ENCODE peak calls at places on chromosomes 4 and X, in four cellular contexts. E is K562, V is A549, S is HepG2. G is an unnamed sample.

GRCh38 chr4:133585323-133585722 is 436.2 kb downstream of the PCDH10 start:
- DNase-seq in V (no peak), S (no peak), E (no peak), G (no peak)

GRCh38 chr4:150217192-150217591 is 138.9 kb downstream of the DCLK2 start:
- DNase-seq in S (peak), E (no peak), V (no peak), G (no peak)

GRCh38 chr4:145097331-145097820 is 620 bp downstream of the ANAPC10 start:
- DNase-seq in E (no peak), S (no peak), V (no peak), G (no peak)

GRCh38 chr4:6391852-6392188 is 80.6 kb downstream of the PPP2R2C start:
- DNase-seq in E (no peak), S (no peak), V (no peak), G (no peak)

GRCh38 chrX:82757614-82758013 is 750.5 kb upstream of the POU3F4 start:
- DNase-seq in S (no peak), V (no peak), E (no peak), G (no peak)

GRCh38 chr4:118941149-118941548 is 52.5 kb downstream of the SYNPO2 start:
- DNase-seq in V (no peak), E (no peak), S (peak), G (no peak)

GRCh38 chrX:47380268-47380667 is 9.9 kb downstream of the ZNF157 start:
- DNase-seq in E (no peak), V (no peak), S (peak), G (no peak)

GRCh38 chrX:107747596-107748161 is 27.9 kb downstream of the TSC22D3 start:
- DNase-seq in E (no peak), V (no peak), S (no peak), G (no peak)

GRCh38 chrX:135437867-135438733 is 16.4 kb downstream of the SMIM10L2A start:
- DNase-seq in V (no peak), E (peak), S (peak), G (peak)

GRCh38 chr4:15882675-15883086 is 55.9 kb downstream of the FGFBP1 start:
- DNase-seq in E (peak), S (peak), V (peak), G (peak)

GRCh38 chrX:103098488-103098887 is 5.5 kb upstream of the NXF3 start:
- DNase-seq in S (no peak), E (peak), V (no peak), G (no peak)

GRCh38 chrX:103092942-103093341 is at the start of gene NXF3:
- DNase-seq in E (no peak), V (no peak), S (no peak), G (no peak)
- TF ChIP-seq HMGXB4 in E (no peak), V (no peak), S (no peak), G (no peak)

GRCh38 chr4:137125011-137125410 is 407.3 kb downstream of the PCDH18 start:
- DNase-seq in S (no peak), E (no peak), V (no peak), G (no peak)
- TF ChIP-seq HMGXB4 in S (no peak), E (no peak), V (no peak), G (no peak)

GRCh38 chrX:130990723-130991122 is 67.4 kb upstream of the ARHGAP36 start:
- DNase-seq in E (no peak), S (no peak), V (no peak), G (no peak)
- TF ChIP-seq HMGXB4 in E (no peak), S (no peak), V (no peak), G (no peak)

DNA sequence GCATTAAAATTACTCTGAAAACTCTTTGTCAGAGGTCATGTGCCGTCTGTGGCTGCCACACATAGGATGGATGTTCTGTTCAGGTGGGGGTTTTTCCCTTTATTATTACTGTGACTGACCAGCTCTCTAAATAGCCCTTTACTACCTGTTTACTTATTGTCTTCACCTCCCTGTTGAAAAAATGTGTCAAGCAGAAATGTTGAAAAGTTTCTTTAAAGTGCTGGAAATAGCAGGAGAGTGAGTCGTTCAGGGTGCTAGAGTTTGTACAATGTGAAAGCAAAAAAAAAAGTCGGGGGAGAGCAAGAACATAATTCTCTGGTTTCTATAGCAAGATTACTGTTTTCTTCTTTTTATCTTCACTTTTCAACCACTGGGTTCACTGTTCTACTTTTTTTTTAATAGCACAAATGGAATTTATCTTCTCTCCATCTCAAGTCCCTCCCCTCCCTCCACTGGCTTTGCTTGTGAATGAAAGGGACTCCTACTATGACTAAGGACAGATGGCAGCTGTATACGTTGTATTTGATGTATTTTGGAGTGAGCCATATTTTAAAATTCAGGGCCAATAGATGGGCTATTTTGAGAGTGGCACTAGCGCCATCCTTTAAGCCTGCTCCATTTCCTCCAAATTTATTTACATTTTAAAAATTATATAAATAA is 33.3 kb downstream of the ARX start:
- DNase-seq in E (no peak), V (no peak), S (no peak), G (no peak)
- TF ChIP-seq HMGXB4 in E (no peak), V (no peak), S (no peak), G (no peak)

GRCh38 chrX:152313529-152314302 is 137.4 kb downstream of the GABRA3 start:
- DNase-seq in E (peak), V (no peak), S (no peak), G (no peak)
- TF ChIP-seq HMGXB4 in E (no peak), V (no peak), S (no peak), G (no peak)

G was measured in WTC11.